ENCODE peak calls at places on chromosomes 4 and X, in four cellular contexts. One of them, this sample, is unnamed.

GRCh38 chr4:184349283-184350039 is 124.9 kb downstream of the IRF2 start:
- DNase-seq in GM13976: no peak
- DNase-seq in body of pancreas: peak
- DNase-seq in endothelial cell: no peak
- DNase-seq in this sample: no peak

GRCh38 chr4:38534344-38534743 is 129.7 kb upstream of the KLF3 start:
- DNase-seq in body of pancreas: no peak
- DNase-seq in endothelial cell: no peak
- DNase-seq in GM13976: no peak
- DNase-seq in this sample: no peak

GRCh38 chr4:62126064-62126732 is 926.1 kb downstream of the ADGRL3 start:
- DNase-seq in GM13976: no peak
- DNase-seq in endothelial cell: no peak
- DNase-seq in body of pancreas: no peak
- DNase-seq in this sample: no peak

GRCh38 chr4:150021483-150021882 is 56.8 kb upstream of the DCLK2 start:
- DNase-seq in GM13976: no peak
- DNase-seq in endothelial cell: no peak
- DNase-seq in body of pancreas: no peak
- DNase-seq in this sample: no peak

GRCh38 chr4:169249214-169249973 is 21.4 kb downstream of the SH3RF1 start:
- DNase-seq in body of pancreas: no peak
- DNase-seq in endothelial cell: no peak
- DNase-seq in GM13976: no peak
- DNase-seq in this sample: no peak

GRCh38 chrX:40538391-40538790 is 42.4 kb upstream of the ATP6AP2 start:
- DNase-seq in body of pancreas: no peak
- DNase-seq in GM13976: no peak
- DNase-seq in endothelial cell: no peak
- DNase-seq in this sample: no peak

GRCh38 chr4:168634276-168634802 is 137.5 kb downstream of the PALLD start:
- DNase-seq in body of pancreas: no peak
- DNase-seq in endothelial cell: no peak
- DNase-seq in GM13976: no peak
- DNase-seq in this sample: peak

GRCh38 chrX:88940904-88941303 is 193.9 kb downstream of the CPXCR1 start:
- DNase-seq in endothelial cell: no peak
- DNase-seq in GM13976: no peak
- DNase-seq in body of pancreas: no peak
- DNase-seq in this sample: no peak

GRCh38 chr4:40475609-40476008 is 140.5 kb downstream of the CHRNA9 start:
- DNase-seq in GM13976: no peak
- DNase-seq in body of pancreas: no peak
- DNase-seq in endothelial cell: no peak
- DNase-seq in this sample: no peak

GRCh38 chr4:125331116-125331515 is 16.4 kb downstream of the FAT4 start:
- DNase-seq in endothelial cell: no peak
- DNase-seq in body of pancreas: no peak
- DNase-seq in GM13976: no peak
- DNase-seq in this sample: no peak

GRCh38 chr4:33628296-33628695 is 2616.0 kb downstream of the ARAP2 start:
- DNase-seq in endothelial cell: no peak
- DNase-seq in body of pancreas: no peak
- DNase-seq in GM13976: no peak
- DNase-seq in this sample: no peak

GRCh38 chr4:154781126-154781982 is at the start of gene RBM46:
- DNase-seq in GM13976: peak
- DNase-seq in endothelial cell: no peak
- DNase-seq in body of pancreas: no peak
- DNase-seq in this sample: no peak

GRCh38 chrX:122572461-122572860 is 611.6 kb upstream of the GRIA3 start:
- DNase-seq in endothelial cell: no peak
- DNase-seq in body of pancreas: no peak
- DNase-seq in GM13976: no peak
- DNase-seq in this sample: no peak

DNA sequence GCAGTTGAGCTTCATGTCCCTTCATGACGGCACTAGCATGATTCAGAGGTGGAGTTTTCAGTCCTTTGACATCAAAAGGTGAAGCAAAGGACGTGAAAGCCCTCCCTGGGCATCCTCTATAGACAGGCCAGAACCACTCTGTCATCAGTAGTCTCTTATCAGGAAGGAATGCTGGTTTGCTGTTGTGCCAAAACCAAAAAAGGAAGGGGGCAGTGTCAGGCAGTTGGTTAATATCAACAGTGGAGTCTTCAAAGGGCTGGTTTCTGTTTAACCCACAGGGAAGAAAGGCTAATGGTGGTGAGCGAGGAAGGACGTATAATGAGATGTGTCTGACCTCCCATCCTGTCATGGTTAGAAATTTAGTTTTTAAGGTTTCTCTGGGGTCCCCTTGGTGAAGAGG is 23.5 kb upstream of the IL2 start:
- DNase-seq in endothelial cell: no peak
- DNase-seq in body of pancreas: no peak
- DNase-seq in GM13976: no peak
- DNase-seq in this sample: no peak
- TF ChIP-seq CTCF in endothelial cell: no peak
- TF ChIP-seq CTCF in body of pancreas: no peak
- TF ChIP-seq CTCF in GM13976: no peak
- TF ChIP-seq CTCF in this sample: no peak

GRCh38 chr4:6369511-6369910 is 99.9 kb downstream of the WFS1 start:
- DNase-seq in GM13976: no peak
- DNase-seq in endothelial cell: no peak
- DNase-seq in body of pancreas: no peak
- DNase-seq in this sample: no peak
- TF ChIP-seq CTCF in GM13976: no peak
- TF ChIP-seq CTCF in endothelial cell: no peak
- TF ChIP-seq CTCF in body of pancreas: no peak
- TF ChIP-seq CTCF in this sample: no peak

GRCh38 chr4:119170195-119170594 is 34.6 kb downstream of the MYOZ2 start:
- DNase-seq in body of pancreas: no peak
- DNase-seq in endothelial cell: no peak
- DNase-seq in GM13976: no peak
- DNase-seq in this sample: no peak
- TF ChIP-seq CTCF in body of pancreas: no peak
- TF ChIP-seq CTCF in endothelial cell: no peak
- TF ChIP-seq CTCF in GM13976: no peak
- TF ChIP-seq CTCF in this sample: no peak

DNA sequence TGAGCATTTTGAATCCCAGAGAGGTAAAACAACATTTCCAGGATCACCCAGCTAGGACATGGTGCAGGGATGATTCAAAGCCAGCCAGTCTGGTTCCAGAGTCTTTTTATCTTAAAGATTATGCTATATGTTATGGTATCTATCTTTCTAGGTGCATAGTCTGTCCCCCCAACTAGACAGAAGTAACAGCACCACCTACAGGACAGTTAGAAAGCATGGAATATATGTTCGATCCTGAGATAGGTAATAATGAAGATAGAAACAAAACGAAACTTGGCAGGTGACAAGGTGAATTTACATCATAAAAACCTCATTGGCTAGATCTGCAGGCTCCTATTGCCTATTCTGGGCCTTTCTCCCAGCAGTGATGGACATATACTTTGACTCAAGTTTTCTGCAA is 723.2 kb downstream of the SMARCA1 start:
- DNase-seq in endothelial cell: no peak
- DNase-seq in body of pancreas: no peak
- DNase-seq in GM13976: no peak
- DNase-seq in this sample: no peak
- TF ChIP-seq CTCF in endothelial cell: no peak
- TF ChIP-seq CTCF in body of pancreas: no peak
- TF ChIP-seq CTCF in GM13976: no peak
- TF ChIP-seq CTCF in this sample: no peak

GRCh38 chr4:53656421-53656981 is 65.2 kb upstream of the LNX1 start:
- DNase-seq in body of pancreas: no peak
- DNase-seq in endothelial cell: no peak
- DNase-seq in GM13976: no peak
- DNase-seq in this sample: peak
- TF ChIP-seq CTCF in body of pancreas: peak
- TF ChIP-seq CTCF in endothelial cell: no peak
- TF ChIP-seq CTCF in GM13976: no peak
- TF ChIP-seq CTCF in this sample: peak

DNA sequence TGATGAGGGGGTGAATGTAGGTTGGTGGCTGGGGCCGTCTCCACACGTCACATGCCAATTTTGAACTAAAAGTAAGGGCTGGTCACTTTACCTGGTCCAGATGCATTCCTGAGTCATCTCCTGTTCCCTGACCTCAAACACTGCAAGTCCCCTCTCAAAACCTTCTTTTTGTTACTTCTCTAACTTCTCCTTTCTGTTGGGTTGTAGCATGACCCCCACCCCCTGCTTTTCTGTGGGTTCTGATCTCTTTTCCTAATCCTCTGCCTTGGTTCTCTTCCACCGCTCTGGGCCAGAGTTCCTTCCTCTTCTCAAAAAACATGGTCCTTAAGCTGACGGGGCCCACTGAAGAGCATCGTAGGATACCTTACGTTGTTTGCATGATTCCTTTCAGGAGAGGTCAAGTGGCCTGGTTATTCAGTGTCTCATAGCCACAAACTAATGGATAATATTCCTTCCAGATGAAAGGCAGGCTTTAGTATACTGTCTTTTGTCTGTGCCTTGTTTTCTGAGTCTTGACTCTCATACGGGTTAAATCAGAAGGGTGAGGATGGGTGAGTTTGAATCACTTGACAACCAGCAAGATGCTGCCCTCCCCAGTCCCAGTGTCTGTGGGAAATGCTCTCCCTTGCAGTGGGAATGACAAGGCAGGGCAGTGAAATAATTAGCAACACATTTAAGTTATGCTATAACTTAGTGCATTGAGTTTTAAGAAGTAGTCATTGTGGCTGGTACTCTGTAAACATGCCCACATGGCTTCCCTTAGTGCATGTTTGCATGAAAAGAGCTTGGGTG is 15.1 kb downstream of the SMS start:
- DNase-seq in body of pancreas: no peak
- DNase-seq in GM13976: no peak
- DNase-seq in endothelial cell: no peak
- DNase-seq in this sample: no peak
- TF ChIP-seq CTCF in body of pancreas: no peak
- TF ChIP-seq CTCF in GM13976: no peak
- TF ChIP-seq CTCF in endothelial cell: no peak
- TF ChIP-seq CTCF in this sample: no peak